ENCODE peak calls at places on chromosomes 1 and 21, in four cellular contexts. W is stomach, C is kidney, I is left lung. D is an unnamed sample. For H3K9me3, the result is how much of the 10 kb centered on the place peaks cover.

GRCh38 chr1:9539165-9539828 is at the start of gene SLC25A33:
- DNase-seq in W (peak), C (peak), I (peak), D (peak)

GRCh38 chr1:227316941-227317540 is 1.3 kb downstream of the CDC42BPA start:
- DNase-seq in W (no peak), C (no peak), I (no peak), D (no peak)

GRCh38 chr1:233647083-233647482 is 33.2 kb downstream of the KCNK1 start:
- DNase-seq in W (no peak), C (no peak), I (no peak), D (no peak)

GRCh38 chr1:201119826-201120225 is 7.2 kb downstream of the ASCL5 start:
- DNase-seq in W (no peak), C (no peak), I (no peak), D (no peak)

GRCh38 chr1:5769760-5770159 is 222.5 kb downstream of the NPHP4 start:
- DNase-seq in W (no peak), C (no peak), I (no peak), D (peak)

GRCh38 chr1:58739851-58740466 is 40.1 kb upstream of the MYSM1 start:
- DNase-seq in W (no peak), C (no peak), I (no peak), D (no peak)

GRCh38 chr1:207581496-207582168 is 63.3 kb upstream of the CR1L start:
- DNase-seq in W (no peak), C (no peak), I (no peak), D (no peak)

GRCh38 chr1:24236170-24237045 is 49.3 kb upstream of the IFNLR1 start:
- DNase-seq in W (peak), C (no peak), I (no peak), D (no peak)

GRCh38 chr1:154772611-154773515 is 97.2 kb downstream of the KCNN3 start:
- DNase-seq in W (no peak), C (no peak), I (no peak), D (peak)

GRCh38 chr1:185984113-185984836 is 250.1 kb downstream of the HMCN1 start:
- DNase-seq in W (no peak), C (no peak), I (no peak), D (no peak)

GRCh38 chr1:16204634-16205332 is 7.7 kb downstream of the ARHGEF19 start:
- DNase-seq in W (peak), C (no peak), I (peak), D (peak)

GRCh38 chr1:30518186-30518585 is 205.2 kb downstream of the MATN1 start:
- DNase-seq in W (peak), C (no peak), I (no peak), D (peak)

DNA sequence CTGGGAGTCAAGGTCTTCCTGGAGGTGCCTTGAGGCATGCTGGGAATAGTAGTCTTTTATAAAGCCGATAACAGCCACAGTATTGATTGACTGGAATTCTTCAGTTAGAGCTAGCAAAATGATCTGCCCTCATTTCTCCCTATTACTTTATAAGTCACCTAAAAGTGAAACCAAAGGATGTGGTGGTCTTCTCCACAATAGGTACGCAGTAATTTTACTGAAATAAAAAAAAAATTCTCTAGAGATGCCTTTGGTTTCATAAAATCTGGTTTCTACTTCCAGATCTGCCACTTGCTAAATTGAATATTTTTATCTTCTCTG is 518 bp upstream of the NDC1 start:
- DNase-seq in W (no peak), C (no peak), I (no peak), D (no peak)
- H3K4me3 ChIP-seq in W (peak), C (peak), I (peak), D (peak)

GRCh38 chr21:14080040-14080763 is 130.6 kb downstream of the LIPI start:
- DNase-seq in W (no peak), C (no peak), I (peak), D (no peak)
- H3K9me3 ChIP-seq in W (half or more), C (under half), I (under half), D (under half)

DNA sequence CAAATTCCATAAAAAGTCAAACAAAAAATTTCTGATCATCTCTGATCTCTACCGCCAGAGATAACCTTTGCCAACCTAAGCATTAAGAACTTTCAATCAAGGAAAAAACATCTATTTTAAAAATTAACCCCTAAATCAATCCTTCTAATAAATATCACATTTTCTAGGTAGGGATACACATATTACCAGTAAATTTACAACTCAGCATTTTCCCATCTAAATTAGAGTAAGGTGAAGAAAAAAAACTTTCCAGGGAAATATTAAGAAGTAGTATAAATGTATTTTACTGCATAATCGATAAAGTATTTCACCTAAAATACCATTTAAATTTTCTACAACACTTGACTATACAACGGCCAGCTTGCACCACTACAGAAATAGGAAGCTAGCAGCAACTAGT is 1.5 kb downstream of the STX6 start:
- DNase-seq in W (no peak), C (no peak), I (no peak), D (no peak)
- H3K4me3 ChIP-seq in W (peak), C (peak), I (peak), D (peak)

DNA sequence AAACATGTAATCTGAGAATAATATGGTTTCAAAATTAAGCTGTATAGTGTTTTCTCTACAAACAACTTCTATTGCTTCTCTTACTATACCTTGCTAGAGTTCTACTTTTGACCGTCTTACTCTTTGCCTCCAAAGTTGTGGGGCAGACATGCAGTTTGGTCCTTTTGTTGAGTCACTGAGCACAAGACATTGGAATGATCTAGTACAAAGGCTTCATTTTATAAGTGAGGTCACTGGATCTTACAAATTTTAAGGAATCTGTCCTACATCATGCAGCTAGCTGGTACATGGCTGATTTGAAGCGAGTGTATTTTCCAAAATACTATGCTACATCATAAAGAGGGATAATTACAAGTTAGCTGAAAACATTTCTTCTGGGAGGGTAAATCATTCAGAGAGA is 28.8 kb downstream of the OR10J1 start:
- DNase-seq in W (no peak), C (no peak), I (no peak), D (no peak)
- H3K9me3 ChIP-seq in W (under half), C (under half), I (under half), D (under half)

D was measured in spleen.